ENCODE peak calls at places on chromosomes 6 and 20, in four cellular contexts. O is neuronal stem cell, S is pancreas, Z is iPS DF 6.9. V is an unnamed sample. For H3K4me1, the result is how much of the 10 kb centered on the place peaks cover.

GRCh38 chr6:144474290-144474689 is 189.2 kb downstream of the UTRN start:
- DNase-seq in O (no peak), S (no peak), Z (no peak), V (no peak)

GRCh38 chr6:72963946-72964345 is 261.4 kb downstream of the KHDC1L start:
- DNase-seq in O (no peak), S (no peak), Z (no peak), V (no peak)

GRCh38 chr6:70622426-70622825 is 45.3 kb upstream of the SMAP1 start:
- DNase-seq in O (no peak), S (no peak), Z (no peak), V (no peak)

GRCh38 chr6:76861403-76861802 is 601.9 kb downstream of the HTR1B start:
- DNase-seq in O (no peak), S (peak), Z (peak), V (no peak)

GRCh38 chr6:137995371-137995770 is 111.8 kb downstream of the PERP start:
- DNase-seq in O (no peak), S (no peak), Z (no peak), V (no peak)

GRCh38 chr6:33195304-33196022 is 3.2 kb upstream of the COL11A2 start:
- DNase-seq in O (no peak), S (peak), Z (no peak), V (no peak)

GRCh38 chr6:112416885-112417284 is 69.8 kb downstream of the RFPL4B start:
- DNase-seq in O (no peak), S (no peak), Z (no peak), V (no peak)

GRCh38 chr6:114739656-114740055 is 396.8 kb upstream of the HS3ST5 start:
- DNase-seq in O (no peak), S (peak), Z (no peak), V (no peak)

GRCh38 chr6:38725414-38726183 is 10.5 kb downstream of the DNAH8 start:
- DNase-seq in O (no peak), S (no peak), Z (no peak), V (no peak)

GRCh38 chr6:36904096-36904495 is 18.3 kb downstream of the C6orf89 start:
- DNase-seq in O (no peak), S (no peak), Z (no peak), V (no peak)

GRCh38 chr6:160071805-160072687 is 49.6 kb upstream of the SLC22A1 start:
- DNase-seq in O (no peak), S (no peak), Z (no peak), V (no peak)

GRCh38 chr20:43744121-43744520 is 17.3 kb upstream of the GTSF1L start:
- DNase-seq in O (no peak), S (no peak), Z (no peak), V (no peak)

GRCh38 chr20:10602141-10602660 is 71.6 kb downstream of the JAG1 start:
- DNase-seq in O (no peak), S (no peak), Z (no peak), V (no peak)

GRCh38 chr20:10419550-10420133 is 14.4 kb downstream of the MKKS start:
- DNase-seq in O (no peak), S (no peak), Z (no peak), V (no peak)

GRCh38 chr6:16688984-16689636 is 72.2 kb downstream of the ATXN1 start:
- DNase-seq in O (no peak), S (no peak), Z (no peak), V (peak)

GRCh38 chr6:13355969-13356368 is 27.6 kb upstream of the TBC1D7 start:
- DNase-seq in O (no peak), S (no peak), Z (no peak), V (no peak)

GRCh38 chr6:159060107-159060506 is 15.3 kb upstream of the TAGAP start:
- DNase-seq in O (no peak), S (no peak), Z (no peak), V (no peak)

GRCh38 chr6:9516207-9516606 is 898.7 kb downstream of the TFAP2A start:
- DNase-seq in O (peak), S (no peak), Z (no peak), V (peak)

GRCh38 chr6:36290668-36291620 is 21.1 kb downstream of the PNPLA1 start:
- DNase-seq in O (no peak), S (peak), Z (no peak), V (no peak)

GRCh38 chr6:18990313-18990978 is 603.3 kb downstream of the RNF144B start:
- DNase-seq in O (peak), S (peak), Z (peak), V (peak)

GRCh38 chr6:138107752-138108592 is 753 bp upstream of the PERP start:
- DNase-seq in O (no peak), S (peak), Z (no peak), V (no peak)

GRCh38 chr6:27119329-27119728 is 128.2 kb upstream of the PRSS16 start:
- DNase-seq in O (no peak), S (no peak), Z (no peak), V (no peak)

GRCh38 chr6:118617350-118617957 is 33.9 kb downstream of the CEP85L start:
- DNase-seq in O (no peak), S (no peak), Z (no peak), V (no peak)

GRCh38 chr6:118621799-118622470 is 29.5 kb downstream of the CEP85L start:
- DNase-seq in O (no peak), S (no peak), Z (no peak), V (no peak)

GRCh38 chr6:118620202-118620601 is 31.2 kb downstream of the CEP85L start:
- DNase-seq in O (no peak), S (no peak), Z (no peak), V (no peak)

DNA sequence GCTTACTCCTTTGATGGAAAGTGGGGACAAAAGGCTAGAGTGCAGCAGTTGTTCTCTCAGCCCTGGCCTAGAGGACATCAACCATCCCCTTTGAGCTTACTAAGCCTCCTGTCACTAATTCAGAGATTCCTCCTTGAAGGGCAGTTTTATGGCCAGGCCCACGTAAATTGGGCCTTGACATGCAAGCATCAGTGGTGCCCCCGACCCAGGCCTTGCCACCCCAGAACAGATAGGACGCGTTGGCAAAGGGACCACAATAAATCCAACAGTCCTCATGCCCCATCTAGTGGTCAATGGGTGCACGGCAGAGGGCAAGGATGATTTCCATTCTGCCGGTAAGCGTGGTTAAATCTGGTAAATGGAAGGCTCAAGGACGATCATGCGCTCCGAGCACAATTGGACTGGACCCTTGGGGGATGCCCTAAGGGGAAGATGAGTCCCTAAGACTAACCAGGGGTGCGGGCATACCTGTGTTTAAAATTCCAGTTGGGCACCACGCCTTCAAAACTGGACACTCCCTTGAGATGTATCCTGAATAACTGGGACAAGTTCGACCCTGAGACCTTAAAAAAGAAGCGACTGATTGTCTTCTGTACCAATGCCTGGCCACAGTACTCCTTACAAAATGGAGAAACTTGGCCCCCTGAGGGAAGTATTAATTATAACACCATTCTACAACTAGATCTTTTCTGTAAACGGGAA is 32.6 kb downstream of the CEP85L start:
- DNase-seq in O (peak), S (peak), Z (peak), V (peak)
- H3K4me3 ChIP-seq in O (no peak), S (no peak), Z (no peak), V (no peak)

GRCh38 chr6:108581237-108581931 is 20.7 kb downstream of the FOXO3 start:
- DNase-seq in O (no peak), S (no peak), Z (no peak), V (peak)

GRCh38 chr6:108582618-108583017 is 21.9 kb downstream of the FOXO3 start:
- DNase-seq in O (no peak), S (no peak), Z (no peak), V (no peak)

GRCh38 chr6:108578595-108579038 is 17.9 kb downstream of the FOXO3 start:
- DNase-seq in O (no peak), S (no peak), Z (no peak), V (peak)

GRCh38 chr6:108581932-108582500 is 21.3 kb downstream of the FOXO3 start:
- DNase-seq in O (no peak), S (no peak), Z (no peak), V (no peak)

GRCh38 chr6:108580645-108581044 is 19.9 kb downstream of the FOXO3 start:
- DNase-seq in O (no peak), S (no peak), Z (no peak), V (no peak)
- H3K4me1 ChIP-seq in O (under half), S (half or more), Z (under half), V (half or more)

GRCh38 chr6:34284563-34285545 is 36.0 kb upstream of the SMIM29 start:
- DNase-seq in O (no peak), S (no peak), Z (no peak), V (no peak)
- H3K27ac ChIP-seq in O (no peak), S (peak), Z (no peak), V (no peak)

GRCh38 chr6:31497595-31498476 is at the start of gene MICB:
- DNase-seq in O (peak), S (peak), Z (peak), V (peak)

GRCh38 chr6:31495580-31495979 is 2.4 kb upstream of the MICB start:
- DNase-seq in O (no peak), S (no peak), Z (no peak), V (peak)

GRCh38 chr6:31493875-31494694 is 3.9 kb upstream of the MICB start:
- DNase-seq in O (peak), S (peak), Z (no peak), V (peak)

GRCh38 chr6:31498748-31499147 is 803 bp downstream of the MICB start:
- DNase-seq in O (no peak), S (no peak), Z (no peak), V (no peak)
- H3K4me3 ChIP-seq in O (no peak), S (no peak), Z (peak), V (no peak)

GRCh38 chr20:45339084-45339483 is 9.1 kb downstream of the SDC4 start:
- DNase-seq in O (no peak), S (no peak), Z (no peak), V (no peak)
- H3K4me1 ChIP-seq in O (under half), S (half or more), Z (under half), V (half or more)

GRCh38 chr20:63861365-63861934 is at the start of gene ABHD16B:
- DNase-seq in O (no peak), S (no peak), Z (no peak), V (no peak)
- H3K27ac ChIP-seq in O (no peak), S (no peak), Z (no peak), V (no peak)

GRCh38 chr6:52138284-52138683 is 47.9 kb upstream of the IL17A start:
- DNase-seq in O (no peak), S (no peak), Z (no peak), V (no peak)

GRCh38 chr6:52136934-52137467 is 49.2 kb upstream of the IL17A start:
- DNase-seq in O (no peak), S (no peak), Z (no peak), V (no peak)

GRCh38 chr6:52141596-52141995 is 44.6 kb upstream of the IL17A start:
- DNase-seq in O (no peak), S (no peak), Z (no peak), V (no peak)

GRCh38 chr6:52143551-52143950 is 42.6 kb upstream of the IL17A start:
- DNase-seq in O (no peak), S (no peak), Z (no peak), V (no peak)

GRCh38 chr6:52139985-52140680 is 46.0 kb upstream of the IL17A start:
- DNase-seq in O (no peak), S (no peak), Z (no peak), V (no peak)
- H3K4me3 ChIP-seq in O (no peak), S (no peak), Z (no peak), V (no peak)

GRCh38 chr20:53738039-53738944 is 144.7 kb upstream of the ZNF217 start:
- DNase-seq in O (no peak), S (peak), Z (no peak), V (peak)

GRCh38 chr20:53741726-53742028 is 148.0 kb upstream of the ZNF217 start:
- DNase-seq in O (no peak), S (no peak), Z (no peak), V (no peak)

GRCh38 chr20:53737404-53738038 is 143.9 kb upstream of the ZNF217 start:
- DNase-seq in O (no peak), S (no peak), Z (no peak), V (no peak)

GRCh38 chr20:53738945-53739798 is 145.5 kb upstream of the ZNF217 start:
- DNase-seq in O (no peak), S (no peak), Z (no peak), V (peak)

GRCh38 chr20:53739799-53740785 is 146.5 kb upstream of the ZNF217 start:
- DNase-seq in O (no peak), S (no peak), Z (no peak), V (no peak)
- H3K4me1 ChIP-seq in O (half or more), S (half or more), Z (under half), V (half or more)

DNA sequence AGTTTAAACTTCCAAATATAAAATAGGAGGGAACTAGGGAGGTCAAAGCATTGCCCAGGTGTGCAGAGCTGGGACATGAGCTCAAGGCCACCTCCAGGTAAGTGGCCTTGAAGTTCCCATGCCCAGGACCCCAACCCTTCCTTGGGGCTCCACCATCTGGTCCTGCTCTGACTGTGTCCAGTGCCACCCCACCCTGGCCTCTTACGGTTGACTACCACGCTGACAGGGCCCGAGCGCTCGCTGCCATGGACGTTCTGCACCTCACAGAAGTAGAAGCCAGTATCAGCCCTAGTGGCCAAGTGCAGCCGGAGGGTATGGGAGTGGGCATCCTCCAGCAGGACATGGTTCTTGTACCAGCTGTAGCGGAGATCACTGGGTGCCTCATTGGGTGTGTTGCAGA is 9.4 kb downstream of the SIGLEC1 start:
- DNase-seq in O (no peak), S (no peak), Z (no peak), V (no peak)
- H3K27ac ChIP-seq in O (no peak), S (no peak), Z (no peak), V (no peak)

GRCh38 chr20:58040447-58041290 is 187.8 kb downstream of the ANKRD60 start:
- DNase-seq in O (peak), S (no peak), Z (no peak), V (no peak)

GRCh38 chr20:58038123-58038654 is 190.3 kb downstream of the ANKRD60 start:
- DNase-seq in O (no peak), S (no peak), Z (no peak), V (no peak)

GRCh38 chr20:58037631-58038030 is 190.8 kb downstream of the ANKRD60 start:
- DNase-seq in O (no peak), S (no peak), Z (no peak), V (no peak)

GRCh38 chr20:58042626-58043025 is 185.8 kb downstream of the ANKRD60 start:
- DNase-seq in O (no peak), S (no peak), Z (no peak), V (no peak)

DNA sequence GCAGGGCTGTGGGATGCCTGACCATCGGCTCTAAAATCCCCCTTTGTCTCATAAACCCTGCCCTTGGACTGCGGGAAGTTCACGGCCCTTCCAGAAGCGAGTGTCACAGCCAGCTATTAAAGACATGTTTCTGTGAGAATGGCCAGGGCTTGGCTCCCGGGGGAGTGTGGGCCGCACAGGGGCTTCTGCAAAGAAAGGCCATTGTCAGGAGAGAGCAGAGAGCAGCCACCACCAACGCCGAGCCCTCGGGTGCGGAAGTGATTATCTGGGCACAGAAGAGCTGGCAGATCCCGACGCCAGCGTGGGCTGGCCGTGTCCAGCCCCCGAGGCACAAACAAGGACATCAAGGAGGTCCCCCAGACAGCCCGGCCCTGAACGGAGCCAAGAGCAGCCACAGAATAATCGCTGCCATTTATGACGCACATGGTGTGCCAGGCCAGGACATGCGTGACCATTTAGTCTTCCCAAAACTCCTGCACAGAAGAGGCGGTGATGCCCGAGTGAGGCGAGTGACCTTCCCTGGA is 188.8 kb downstream of the ANKRD60 start:
- DNase-seq in O (no peak), S (no peak), Z (no peak), V (no peak)
- H3K4me3 ChIP-seq in O (no peak), S (no peak), Z (no peak), V (no peak)